ENCODE peak calls at places on chromosomes 5 and 9, in six cellular contexts. N, E, Q, O, V and G are unnamed samples.

GRCh38 chr9:89602978-89603628 is 1.7 kb upstream of the GADD45G start:
- DNase-seq in N (peak; percentile 60), E (no peak), Q (peak; percentile 93), O (peak; percentile 86), V (peak; percentile 95), G (peak; percentile 84)

GRCh38 chr5:69484891-69485290 is 7.7 kb upstream of the OCLN start:
- DNase-seq in N (peak; percentile 59), E (no peak), Q (no peak), O (no peak), V (no peak), G (no peak)

GRCh38 chr5:40410231-40410861 is 269.4 kb upstream of the PTGER4 start:
- DNase-seq in N (peak; percentile 62), E (no peak), Q (no peak), O (no peak), V (no peak), G (peak; percentile 91)

GRCh38 chr9:94630281-94630680 is 9.0 kb downstream of the FBP1 start:
- DNase-seq in N (no peak), E (no peak), Q (no peak), O (no peak), V (peak; percentile 64), G (no peak)

GRCh38 chr9:133584559-133585476 is 24.4 kb downstream of the FAM163B start:
- DNase-seq in N (no peak), E (no peak), Q (no peak), O (no peak), V (no peak), G (no peak)

GRCh38 chr5:23614422-23614821 is 107.0 kb downstream of the PRDM9 start:
- DNase-seq in N (no peak), E (no peak), Q (no peak), O (no peak), V (no peak), G (no peak)

GRCh38 chr5:16456103-16456832 is 9.3 kb downstream of the ZNF622 start:
- DNase-seq in N (peak; percentile 82), E (peak; percentile 74), Q (peak; percentile 54), O (peak; percentile 55), V (no peak), G (peak; percentile 78)

GRCh38 chr9:127318651-127319167 is 54.1 kb downstream of the GARNL3 start:
- DNase-seq in N (peak; percentile 51), E (peak; percentile 6), Q (no peak), O (no peak), V (no peak), G (peak; percentile 86)

GRCh38 chr5:35246411-35246810 is 16.1 kb upstream of the PRLR start:
- DNase-seq in N (no peak), E (no peak), Q (no peak), O (no peak), V (no peak), G (no peak)

GRCh38 chr9:137298983-137299521 is 3.0 kb downstream of the NRARP start:
- DNase-seq in N (no peak), E (no peak), Q (no peak), O (no peak), V (no peak), G (no peak)

GRCh38 chr5:121378559-121379359 is 472.9 kb upstream of the FTMT start:
- DNase-seq in N (no peak), E (no peak), Q (no peak), O (no peak), V (no peak), G (no peak)

GRCh38 chr5:93017854-93018253 is 563.2 kb downstream of the NR2F1-AS1 start:
- DNase-seq in N (peak; percentile 69), E (no peak), Q (no peak), O (no peak), V (no peak), G (no peak)

GRCh38 chr5:179319741-179320281 is 25.4 kb downstream of the ADAMTS2 start:
- DNase-seq in N (peak; percentile 71), E (no peak), Q (no peak), O (no peak), V (no peak), G (peak; percentile 69)

GRCh38 chr5:14513266-14513665 is 68.3 kb upstream of the OTULINL start:
- DNase-seq in N (no peak), E (no peak), Q (no peak), O (no peak), V (no peak), G (no peak)

GRCh38 chr5:41161271-41161670 is 52.1 kb downstream of the C6 start:
- DNase-seq in N (peak; percentile 36), E (no peak), Q (no peak), O (no peak), V (no peak), G (no peak)

GRCh38 chr5:1387059-1387755 is 42.3 kb upstream of the CLPTM1L start:
- DNase-seq in N (no peak), E (no peak), Q (no peak), O (no peak), V (no peak), G (peak; percentile 56)

GRCh38 chr5:164345173-164345572 is 839.8 kb downstream of the MAT2B start:
- DNase-seq in N (peak; percentile 5), E (peak; percentile 26), Q (no peak), O (no peak), V (no peak), G (peak; percentile 41)

GRCh38 chr9:10438955-10439354 is 173.8 kb downstream of the PTPRD start:
- DNase-seq in N (no peak), E (no peak), Q (no peak), O (no peak), V (no peak), G (no peak)

GRCh38 chr9:27537027-27537435 is 7.4 kb upstream of the MOB3B start:
- DNase-seq in N (no peak), E (no peak), Q (no peak), O (no peak), V (no peak), G (no peak)

GRCh38 chr5:84634256-84634655 is 249.6 kb upstream of the EDIL3 start:
- DNase-seq in N (no peak), E (no peak), Q (no peak), O (no peak), V (no peak), G (no peak)